ENCODE peak calls at places on chromosomes 12 and 14, in five cellular contexts. U is HepG2, F is K562, D is H1, E is GM12878. H is an unnamed sample.

GRCh38 chr14:73776194-73776537 is 62.0 kb upstream of the PNMA1 start:
- DNase-seq in U (no peak), F (no peak), D (no peak), E (no peak), H (no peak)

GRCh38 chr12:79127268-79127895 is 262.8 kb downstream of the SYT1 start:
- DNase-seq in U (no peak), F (no peak), D (no peak), E (no peak), H (no peak)

GRCh38 chr14:47365248-47365647 is 310.2 kb downstream of the MDGA2 start:
- DNase-seq in U (no peak), F (no peak), D (no peak), E (no peak), H (no peak)

GRCh38 chr12:88960213-88960878 is 380.1 kb upstream of the KITLG start:
- DNase-seq in U (peak; percentile 59), F (no peak), D (no peak), E (no peak), H (no peak)

GRCh38 chr14:102926104-102926503 is 3.6 kb downstream of the AMN start:
- DNase-seq in U (no peak), F (no peak), D (no peak), E (no peak), H (no peak)

GRCh38 chr12:70154960-70155589 is 88.2 kb upstream of the CNOT2 start:
- DNase-seq in U (no peak), F (no peak), D (no peak), E (no peak), H (no peak)

GRCh38 chr12:92133166-92133565 is 12.5 kb downstream of the BTG1 start:
- DNase-seq in U (no peak), F (peak; percentile 32), D (no peak), E (no peak), H (no peak)

GRCh38 chr14:39232554-39233415 is 930 bp upstream of the MIA2 start:
- DNase-seq in U (peak; percentile 90), F (no peak), D (no peak), E (no peak), H (no peak)

GRCh38 chr14:76655331-76655730 is 105.9 kb upstream of the VASH1 start:
- DNase-seq in U (no peak), F (no peak), D (no peak), E (no peak), H (no peak)

GRCh38 chr12:113647048-113647447 is 175.4 kb upstream of the LHX5 start:
- DNase-seq in U (peak; percentile 13), F (peak; percentile 71), D (peak; percentile 72), E (no peak), H (peak; percentile 64)

GRCh38 chr12:53601296-53601847 is 24.8 kb downstream of the ATF7 start:
- DNase-seq in U (no peak), F (no peak), D (no peak), E (no peak), H (no peak)

GRCh38 chr12:48379784-48380183 is 29.1 kb upstream of the ZNF641 start:
- DNase-seq in U (no peak), F (no peak), D (no peak), E (no peak), H (no peak)

GRCh38 chr12:124484526-124484953 is 82.9 kb downstream of the NCOR2 start:
- DNase-seq in U (no peak), F (no peak), D (no peak), E (no peak), H (no peak)

GRCh38 chr14:63088865-63089264 is 43.6 kb upstream of the KCNH5 start:
- DNase-seq in U (no peak), F (no peak), D (no peak), E (no peak), H (no peak)

GRCh38 chr12:111126331-111126730 is 206.0 kb upstream of the MYL2 start:
- DNase-seq in U (no peak), F (no peak), D (no peak), E (no peak), H (no peak)

GRCh38 chr12:34166427-34167060 is 144.2 kb downstream of the ALG10 start:
- DNase-seq in U (no peak), F (no peak), D (no peak), E (no peak), H (no peak)

GRCh38 chr12:93419388-93420034 is 22.2 kb downstream of the UBE2N start:
- DNase-seq in U (peak; percentile 49), F (peak; percentile 53), D (no peak), E (no peak), H (no peak)

GRCh38 chr12:126369487-126370463 is 1304.5 kb downstream of the AACS start:
- DNase-seq in U (no peak), F (no peak), D (no peak), E (no peak), H (no peak)

GRCh38 chr12:80161612-80162011 is 62.3 kb downstream of the OTOGL start:
- DNase-seq in U (no peak), F (no peak), D (no peak), E (no peak), H (no peak)

GRCh38 chr14:54169254-54169924 is 212.8 kb upstream of the BMP4 start:
- DNase-seq in U (no peak), F (no peak), D (no peak), E (no peak), H (no peak)

GRCh38 chr14:106490442-106490841 is 964.1 kb downstream of the TMEM121 start:
- DNase-seq in U (no peak), F (no peak), D (no peak), E (no peak), H (no peak)
- TF ChIP-seq ATF2 in U (no peak), F (no peak), D (no peak), E (no peak), H (no peak)

GRCh38 chr14:68409355-68409754 is 383.5 kb downstream of the ZFP36L1 start:
- DNase-seq in U (no peak), F (no peak), D (no peak), E (no peak), H (no peak)
- TF ChIP-seq ATF2 in U (no peak), F (no peak), D (no peak), E (no peak), H (no peak)

DNA sequence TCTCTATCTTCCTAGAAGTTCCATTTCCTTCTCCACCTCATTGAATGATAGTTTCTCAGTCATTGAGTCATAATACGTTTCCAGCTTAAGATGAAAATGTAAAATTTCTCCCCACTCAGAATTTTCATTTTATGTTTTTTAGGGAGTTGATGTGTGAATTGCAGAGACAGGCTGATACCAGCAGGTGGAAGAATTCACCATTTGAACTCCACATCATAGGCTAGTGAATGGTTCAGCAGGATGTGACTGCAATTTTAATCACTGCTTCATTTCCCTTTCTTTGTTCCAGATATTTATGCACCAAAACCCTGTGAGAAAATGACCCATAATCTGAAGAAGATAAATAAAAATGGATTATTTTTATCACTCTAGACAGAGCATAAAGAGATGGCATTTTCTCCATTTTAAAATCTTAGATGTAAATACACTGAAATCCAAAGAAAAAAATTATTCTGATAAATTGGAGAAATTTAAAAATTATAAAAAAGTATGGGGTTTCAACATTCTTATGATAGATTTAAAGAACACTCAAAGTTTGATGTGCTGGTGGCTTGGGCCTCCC is 10.6 kb upstream of the PYGL start:
- DNase-seq in U (peak; percentile 33), F (peak; percentile 30), D (no peak), E (no peak), H (no peak)
- TF ChIP-seq ATF2 in U (no peak), F (no peak), D (no peak), E (no peak), H (no peak)

GRCh38 chr12:121531356-121531750 is 49.5 kb downstream of the KDM2B start:
- DNase-seq in U (no peak), F (no peak), D (no peak), E (no peak), H (no peak)

GRCh38 chr12:121532503-121533390 is 48.1 kb downstream of the KDM2B start:
- DNase-seq in U (no peak), F (no peak), D (no peak), E (no peak), H (no peak)

GRCh38 chr12:121533391-121534090 is 47.3 kb downstream of the KDM2B start:
- DNase-seq in U (no peak), F (no peak), D (no peak), E (no peak), H (no peak)

GRCh38 chr12:121529184-121529583 is 51.6 kb downstream of the KDM2B start:
- DNase-seq in U (no peak), F (no peak), D (no peak), E (no peak), H (no peak)

DNA sequence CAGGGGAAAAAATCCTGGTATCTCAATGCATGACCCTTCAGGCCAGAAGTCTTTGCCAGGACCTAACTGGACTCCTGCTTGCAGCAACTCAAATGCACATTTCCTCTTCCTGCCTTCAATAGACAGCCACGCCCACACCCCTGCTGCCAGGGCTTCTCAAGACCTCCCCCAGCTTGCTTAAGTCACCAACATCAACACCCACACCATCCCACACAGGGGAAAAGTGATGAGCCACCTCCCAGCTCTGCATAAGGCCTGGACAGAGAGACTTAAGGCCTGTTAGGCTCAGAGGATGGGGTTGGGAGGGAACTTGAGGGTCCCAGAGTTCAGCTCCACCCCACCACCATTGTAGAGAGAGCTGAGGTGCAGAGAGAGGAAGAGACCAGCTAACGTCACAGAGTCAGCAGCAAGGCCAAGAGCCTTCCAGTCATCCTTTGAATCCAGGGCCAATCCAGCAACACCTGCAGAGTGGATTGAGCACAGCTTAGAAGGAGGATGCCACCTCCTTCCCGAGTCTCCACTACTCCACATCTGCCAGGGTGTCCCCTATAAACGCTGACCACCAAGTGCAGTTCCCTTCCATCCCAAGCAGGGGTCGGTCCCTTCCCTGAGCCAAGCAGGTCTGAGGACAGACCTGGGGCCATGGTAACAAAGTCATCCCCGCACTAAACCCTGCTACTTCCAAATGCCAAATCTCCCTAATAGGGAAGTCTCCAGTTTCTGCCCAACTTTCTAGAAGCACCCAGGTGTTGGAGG is 50.0 kb downstream of the KDM2B start:
- DNase-seq in U (no peak), F (peak; percentile 76), D (no peak), E (no peak), H (peak; percentile 48)
- TF ChIP-seq ATF2 in U (no peak), F (no peak), D (no peak), E (no peak), H (no peak)

GRCh38 chr14:91919814-91920213 is 27.7 kb downstream of the FBLN5 start:
- DNase-seq in U (no peak), F (no peak), D (no peak), E (no peak), H (no peak)
- TF ChIP-seq ATF2 in U (no peak), F (no peak), D (no peak), E (no peak), H (no peak)

H was measured in WTC11.